ENCODE peak calls at places on chromosomes 1 and 21, in five cellular contexts. K is GM10248, G is B cell, N is mesothelial cell of epicardium, O is AG09309. B is an unnamed sample.

GRCh38 chr1:99490031-99490430 is 155.9 kb upstream of the PALMD start:
- DNase-seq in K (no peak), G (no peak), N (no peak), O (no peak), B (no peak)

GRCh38 chr1:84834419-84835064 is 58.5 kb downstream of the LPAR3 start:
- DNase-seq in K (no peak), G (no peak), N (no peak), O (peak; percentile 55), B (no peak)

GRCh38 chr1:201506092-201506491 is 831 bp downstream of the CSRP1 start:
- DNase-seq in K (no peak), G (no peak), N (no peak), O (no peak), B (no peak)

GRCh38 chr21:37270576-37271365 is 3.6 kb upstream of the VPS26C start:
- DNase-seq in K (no peak), G (no peak), N (no peak), O (no peak), B (no peak)

GRCh38 chr1:221869759-221870158 is 127.9 kb upstream of the DUSP10 start:
- DNase-seq in K (no peak), G (no peak), N (no peak), O (peak; percentile 76), B (no peak)

GRCh38 chr1:2612591-2613365 is 20.0 kb downstream of the MMEL1 start:
- DNase-seq in K (no peak), G (no peak), N (no peak), O (no peak), B (no peak)

GRCh38 chr1:156527584-156527983 is 27.0 kb upstream of the MEF2D start:
- DNase-seq in K (no peak), G (no peak), N (no peak), O (no peak), B (no peak)

GRCh38 chr1:153617677-153618076 is 1.6 kb upstream of the S100A14 start:
- DNase-seq in K (peak; percentile 34), G (peak; percentile 84), N (no peak), O (no peak), B (no peak)

GRCh38 chr21:36122977-36123376 is 11.9 kb upstream of the CBR3 start:
- DNase-seq in K (no peak), G (no peak), N (no peak), O (no peak), B (no peak)
- TF ChIP-seq CTCF in K (no peak), G (no peak), N (peak; percentile 15), O (peak; percentile 39), B (no peak)

GRCh38 chr1:205294175-205294913 is 27.2 kb downstream of the NUAK2 start:
- DNase-seq in K (no peak), G (no peak), N (no peak), O (peak; percentile 74), B (no peak)
- TF ChIP-seq CTCF in K (no peak), G (no peak), N (no peak), O (no peak), B (no peak)

GRCh38 chr1:220511785-220512184 is 16.2 kb upstream of the MARK1 start:
- DNase-seq in K (no peak), G (no peak), N (no peak), O (no peak), B (no peak)
- TF ChIP-seq CTCF in K (no peak), G (no peak), N (no peak), O (no peak), B (no peak)

DNA sequence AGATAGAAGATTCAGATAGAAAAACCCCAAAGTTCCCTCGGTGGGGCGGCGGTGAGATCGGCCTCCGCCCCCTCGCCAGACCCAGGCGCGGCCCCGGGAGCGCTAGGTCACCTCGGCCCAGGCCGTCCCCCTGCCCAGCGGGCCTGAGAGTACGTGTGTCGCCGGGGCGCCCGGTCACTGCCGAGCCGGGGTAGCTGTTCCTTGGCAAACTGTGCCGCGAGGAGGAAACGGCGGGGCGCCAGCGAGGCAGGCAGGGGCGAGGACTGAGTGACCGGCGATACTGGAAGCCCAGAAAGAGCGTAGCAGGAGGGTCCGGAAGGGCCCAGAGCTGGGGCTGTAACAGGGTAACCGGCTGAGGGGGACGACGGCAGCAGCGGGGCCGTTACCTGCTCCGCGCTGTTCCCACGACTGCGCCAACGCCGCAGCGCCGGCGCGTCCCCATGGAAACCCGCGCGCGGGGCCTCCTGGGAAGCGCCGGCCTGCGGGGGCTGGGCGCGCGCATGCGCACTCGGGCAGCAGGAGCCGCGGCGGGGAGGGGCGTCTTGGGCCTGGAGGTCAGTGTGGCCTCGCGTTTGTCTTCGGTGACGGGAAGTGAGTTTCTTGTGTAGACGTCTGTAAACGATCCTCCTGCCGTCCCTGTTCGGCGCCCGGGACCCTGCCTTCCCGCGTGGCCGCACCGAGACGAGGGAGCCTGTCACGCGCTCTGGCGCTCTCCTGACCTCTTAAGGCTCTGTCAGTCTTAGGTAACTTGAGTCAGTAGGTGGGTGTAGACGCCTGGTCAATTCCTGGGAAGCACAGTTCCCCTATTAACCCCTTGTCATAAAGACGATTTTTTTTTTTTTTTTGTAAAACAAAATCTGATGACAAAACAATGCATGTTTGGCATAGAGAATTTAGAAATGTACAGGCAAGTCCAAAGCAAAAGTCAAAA is at the start of gene LCA5L:
- DNase-seq in K (peak; percentile 98), G (peak; percentile 97), N (peak; percentile 90), O (no peak), B (peak; percentile 62)
- TF ChIP-seq CTCF in K (no peak), G (peak; percentile 26), N (no peak), O (peak; percentile 29), B (no peak)

GRCh38 chr1:184340984-184341383 is 45.8 kb upstream of the C1orf21 start:
- DNase-seq in K (no peak), G (no peak), N (no peak), O (no peak), B (no peak)
- TF ChIP-seq CTCF in K (no peak), G (no peak), N (no peak), O (peak; percentile 36), B (no peak)

GRCh38 chr1:22494943-22495579 is 43.4 kb downstream of the ZBTB40 start:
- DNase-seq in K (no peak), G (no peak), N (no peak), O (no peak), B (no peak)
- TF ChIP-seq CTCF in K (no peak), G (no peak), N (no peak), O (no peak), B (no peak)

DNA sequence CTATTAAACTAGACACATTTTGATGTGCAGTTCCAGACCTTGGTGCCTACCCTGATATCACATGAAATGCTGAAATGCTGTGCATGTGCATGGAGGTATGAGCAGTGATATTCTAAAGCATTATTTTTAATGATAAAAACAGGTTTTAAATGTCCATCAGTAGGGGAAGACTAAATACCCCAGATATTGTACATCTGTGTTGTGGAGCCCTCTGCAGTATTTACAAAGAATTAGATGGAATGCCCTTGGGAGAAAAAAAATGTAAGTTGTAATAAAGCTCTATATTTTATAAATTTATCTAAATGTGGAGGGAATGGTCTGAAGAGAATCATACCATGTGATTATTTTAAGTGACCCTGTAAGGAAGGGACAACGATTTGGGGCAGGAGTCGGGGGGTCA is 39.1 kb upstream of the IGSF5 start:
- DNase-seq in K (no peak), G (no peak), N (no peak), O (peak; percentile 13), B (no peak)
- TF ChIP-seq CTCF in K (no peak), G (no peak), N (no peak), O (peak; percentile 39), B (no peak)